ENCODE peak calls at places on chromosome 15, in six cellular contexts. E, W, D, P, I and B are unnamed samples.

GRCh38 chr15:51403072-51403878 is 61.8 kb downstream of the GLDN start:
- DNase-seq in E (peak; percentile 59), W (peak; percentile 44), D (no peak), P (no peak), I (peak; percentile 15), B (no peak)

GRCh38 chr15:47331796-47332480 is 385.4 kb upstream of the SEMA6D start:
- DNase-seq in E (no peak), W (no peak), D (peak; percentile 54), P (no peak), I (no peak), B (no peak)

GRCh38 chr15:70286110-70286806 is 188.5 kb upstream of the TLE3 start:
- DNase-seq in E (no peak), W (no peak), D (peak; percentile 25), P (no peak), I (no peak), B (no peak)

GRCh38 chr15:36914466-36914865 is 185.9 kb downstream of the MEIS2 start:
- DNase-seq in E (no peak), W (no peak), D (no peak), P (no peak), I (no peak), B (peak; percentile 35)

GRCh38 chr15:67130673-67131601 is 65.5 kb downstream of the SMAD3 start:
- DNase-seq in E (no peak), W (no peak), D (no peak), P (no peak), I (no peak), B (peak; percentile 54)

GRCh38 chr15:65952425-65953053 is 83.2 kb downstream of the RAB11A start:
- DNase-seq in E (peak; percentile 58), W (peak; percentile 46), D (no peak), P (no peak), I (peak; percentile 11), B (no peak)

GRCh38 chr15:79897701-79898113 is 893 bp upstream of the MTHFS start:
- DNase-seq in E (no peak), W (no peak), D (no peak), P (no peak), I (no peak), B (no peak)

GRCh38 chr15:77528290-77528967 is 104.3 kb downstream of the LINGO1 start:
- DNase-seq in E (no peak), W (no peak), D (no peak), P (peak; percentile 33), I (no peak), B (no peak)

GRCh38 chr15:62853114-62853832 is 189.3 kb upstream of the TPM1 start:
- DNase-seq in E (peak; percentile 31), W (no peak), D (no peak), P (no peak), I (peak; percentile 80), B (no peak)

GRCh38 chr15:90037510-90037860 is 36.4 kb downstream of the ZNF710 start:
- DNase-seq in E (no peak), W (peak; percentile 50), D (no peak), P (no peak), I (peak; percentile 37), B (no peak)

GRCh38 chr15:48190932-48191573 is 412 bp upstream of the CTXN2 start:
- DNase-seq in E (peak; percentile 26), W (peak; percentile 65), D (peak; percentile 71), P (peak; percentile 75), I (peak; percentile 30), B (peak; percentile 32)

GRCh38 chr15:74843445-74843828 is 481 bp upstream of the ULK3 start:
- DNase-seq in E (no peak), W (no peak), D (no peak), P (no peak), I (no peak), B (no peak)

GRCh38 chr15:90957105-90957790 is 2.6 kb downstream of the RCCD1 start:
- DNase-seq in E (no peak), W (peak; percentile 40), D (no peak), P (no peak), I (no peak), B (no peak)

GRCh38 chr15:92140802-92141201 is 252.9 kb upstream of the ST8SIA2 start:
- DNase-seq in E (no peak), W (no peak), D (no peak), P (no peak), I (no peak), B (no peak)

GRCh38 chr15:89647191-89647851 is 7.9 kb downstream of the KIF7 start:
- DNase-seq in E (peak; percentile 73), W (peak; percentile 56), D (peak; percentile 90), P (peak; percentile 90), I (peak; percentile 57), B (peak; percentile 71)

GRCh38 chr15:69143756-69144436 is 16.5 kb upstream of the GLCE start:
- DNase-seq in E (no peak), W (no peak), D (no peak), P (no peak), I (no peak), B (no peak)

GRCh38 chr15:67520276-67520975 is 505 bp upstream of the C15orf61 start:
- DNase-seq in E (no peak), W (no peak), D (no peak), P (no peak), I (no peak), B (no peak)

GRCh38 chr15:59688383-59688887 is 685 bp downstream of the BNIP2 start:
- DNase-seq in E (peak; percentile 72), W (peak; percentile 79), D (no peak), P (no peak), I (peak; percentile 42), B (no peak)
- TF ChIP-seq POLR2A in E (no peak), W (no peak), D (peak; percentile 71), P (no peak), I (no peak), B (no peak)

DNA sequence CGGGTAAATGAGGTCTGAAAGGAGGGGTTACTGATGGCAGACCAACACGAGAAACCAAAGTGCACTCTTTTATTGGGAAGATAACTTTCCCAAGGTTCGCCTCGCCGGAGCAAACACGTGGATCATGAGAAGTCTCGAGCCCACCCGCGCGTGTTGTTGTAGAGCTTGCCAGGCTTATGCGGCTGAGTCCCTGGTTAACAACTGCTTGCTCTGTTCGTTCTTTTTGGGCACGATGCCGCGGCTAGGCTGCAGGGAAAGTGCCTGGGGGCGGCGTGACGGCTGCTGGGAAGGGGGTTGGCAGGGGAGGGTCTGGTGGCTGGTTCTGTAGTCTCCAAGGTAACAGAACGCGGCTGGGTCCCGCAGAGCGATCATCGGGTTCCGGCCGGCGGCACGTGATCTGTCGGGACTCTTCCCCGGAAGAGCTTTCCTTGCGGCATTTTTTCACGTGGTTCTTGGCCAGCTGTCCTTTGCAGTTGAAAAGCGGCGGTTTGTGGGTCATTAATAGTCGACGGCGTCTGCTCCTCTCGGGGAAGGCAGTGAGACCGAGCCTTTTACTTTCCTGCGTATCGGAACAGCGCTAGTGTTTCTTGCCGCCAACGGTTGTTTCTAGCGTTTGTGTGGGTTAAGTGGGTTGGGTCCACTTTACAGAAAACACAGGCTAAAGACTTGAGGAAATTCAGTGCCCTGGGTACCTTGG is 1.5 kb downstream of the MGA start:
- DNase-seq in E (peak; percentile 55), W (peak; percentile 75), D (peak; percentile 91), P (peak; percentile 83), I (peak; percentile 74), B (peak; percentile 68)
- TF ChIP-seq POLR2A in E (no peak), W (no peak), D (peak; percentile 69), P (no peak), I (peak; percentile 28), B (no peak)

DNA sequence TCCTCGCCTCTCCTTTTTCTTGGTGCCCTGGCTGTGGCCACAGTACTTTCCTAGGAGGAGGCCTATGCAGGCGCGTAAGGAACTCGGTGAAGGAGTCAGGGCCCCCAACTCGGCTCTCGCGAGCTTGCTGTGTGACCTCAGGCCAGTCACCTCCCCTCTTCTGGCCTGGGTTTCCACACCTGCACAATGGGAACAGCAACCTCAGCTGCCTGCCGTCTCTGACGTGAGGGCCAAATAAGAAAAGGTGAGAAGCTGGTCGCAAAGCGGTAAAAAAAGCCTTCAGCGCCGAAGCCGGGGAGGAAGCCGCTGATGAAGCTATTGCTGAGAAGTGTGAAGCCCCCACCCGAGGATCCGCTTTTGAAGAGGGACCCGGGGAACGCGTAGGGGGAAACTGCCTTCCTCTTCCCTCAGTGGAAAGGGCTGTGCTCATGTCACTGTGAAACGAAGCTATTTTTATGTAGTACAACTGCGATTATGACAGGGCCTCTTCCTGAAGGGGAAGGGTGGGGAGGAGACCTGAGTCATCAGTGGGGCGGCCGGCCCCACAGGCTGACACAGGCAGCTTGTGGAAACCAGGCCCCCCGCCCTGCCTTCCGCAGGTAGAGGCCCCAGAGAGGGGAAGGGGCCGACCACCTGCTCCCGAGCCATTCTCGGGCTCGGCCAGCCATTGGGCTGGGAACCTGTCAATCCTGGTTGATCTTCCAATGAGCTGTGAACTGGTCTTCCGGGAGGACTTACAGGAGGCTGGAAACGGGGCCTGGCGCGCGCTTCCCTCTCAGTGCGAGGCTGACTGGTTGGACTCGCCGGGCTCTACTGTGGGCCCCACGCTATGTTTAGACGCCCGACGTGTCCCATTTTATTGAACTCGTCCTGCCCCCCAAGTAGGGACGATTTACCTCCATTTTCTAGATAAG is 18.0 kb upstream of the ANKDD1A start:
- DNase-seq in E (peak; percentile 62), W (peak; percentile 98), D (peak; percentile 98), P (peak; percentile 97), I (peak; percentile 79), B (peak; percentile 92)
- TF ChIP-seq POLR2A in E (no peak), W (peak; percentile 69), D (peak; percentile 48), P (no peak), I (no peak), B (peak; percentile 64)

GRCh38 chr15:45641374-45641778 is 6.5 kb downstream of the SQOR start:
- DNase-seq in E (peak; percentile 93), W (peak; percentile 72), D (peak; percentile 51), P (no peak), I (peak; percentile 95), B (peak; percentile 59)
- TF ChIP-seq POLR2A in E (no peak), W (no peak), D (no peak), P (no peak), I (no peak), B (no peak)

GRCh38 chr15:31155136-31155535 is 53.6 kb upstream of the TRPM1 start:
- DNase-seq in E (no peak), W (no peak), D (peak; percentile 13), P (no peak), I (no peak), B (no peak)
- TF ChIP-seq POLR2A in E (no peak), W (no peak), D (no peak), P (no peak), I (no peak), B (no peak)

GRCh38 chr15:101342065-101342464 is 47.0 kb upstream of the SNRPA1 start:
- DNase-seq in E (no peak), W (no peak), D (no peak), P (no peak), I (no peak), B (no peak)

GRCh38 chr15:101332061-101332467 is 37.0 kb upstream of the SNRPA1 start:
- DNase-seq in E (no peak), W (no peak), D (no peak), P (no peak), I (no peak), B (no peak)

DNA sequence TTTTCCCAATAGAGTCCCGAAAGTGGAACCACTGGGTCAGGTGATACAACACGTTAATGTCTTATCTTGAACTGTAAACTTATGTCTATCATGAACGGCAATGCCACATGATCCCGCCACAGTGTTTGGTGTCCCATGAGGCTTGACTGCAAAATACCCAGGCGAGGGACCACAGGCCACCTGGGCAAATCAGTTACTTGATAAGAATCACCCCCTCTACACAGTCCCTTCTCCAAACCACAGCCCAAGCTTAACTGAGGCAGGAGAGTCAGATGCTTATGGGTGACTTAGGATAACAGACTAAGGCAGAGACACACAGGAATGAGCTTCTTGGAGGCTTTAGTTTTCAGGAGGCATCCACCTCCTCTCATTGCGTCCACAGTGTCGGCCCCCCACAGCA is 42.9 kb upstream of the SNRPA1 start:
- DNase-seq in E (no peak), W (no peak), D (no peak), P (no peak), I (no peak), B (no peak)
- TF ChIP-seq POLR2A in E (no peak), W (no peak), D (no peak), P (no peak), I (no peak), B (no peak)